ENCODE peak calls at places on chromosomes 12 and 14, in six cellular contexts. M, G, S, W, X and F are unnamed samples.

GRCh38 chr12:31645944-31646343 is 13.5 kb upstream of the ETFBKMT start:
- DNase-seq in M (no peak), G (no peak), S (no peak), W (no peak), X (no peak), F (no peak)

GRCh38 chr12:72390146-72390545 is 118.0 kb downstream of the TRHDE start:
- DNase-seq in M (no peak), G (no peak), S (no peak), W (no peak), X (no peak), F (no peak)

GRCh38 chr14:68526420-68527105 is 266.3 kb downstream of the ZFP36L1 start:
- DNase-seq in M (no peak), G (no peak), S (no peak), W (no peak), X (no peak), F (no peak)

GRCh38 chr12:45388545-45388944 is 172.7 kb downstream of the ANO6 start:
- DNase-seq in M (no peak), G (no peak), S (no peak), W (no peak), X (peak; percentile 34), F (peak; percentile 10)

GRCh38 chr12:26369588-26369987 is 174.2 kb downstream of the SSPN start:
- DNase-seq in M (no peak), G (no peak), S (no peak), W (no peak), X (peak; percentile 37), F (no peak)

GRCh38 chr14:102768223-102769048 is 8.8 kb upstream of the TRAF3 start:
- DNase-seq in M (no peak), G (no peak), S (no peak), W (no peak), X (no peak), F (no peak)

GRCh38 chr14:60166144-60166543 is 946 bp upstream of the DHRS7 start:
- DNase-seq in M (no peak), G (no peak), S (no peak), W (no peak), X (no peak), F (no peak)

GRCh38 chr12:40068416-40068815 is 37.5 kb downstream of the SLC2A13 start:
- DNase-seq in M (no peak), G (no peak), S (no peak), W (no peak), X (no peak), F (no peak)

GRCh38 chr12:26658991-26659390 is 174.0 kb downstream of the ITPR2 start:
- DNase-seq in M (no peak), G (no peak), S (no peak), W (no peak), X (peak; percentile 43), F (no peak)

GRCh38 chr12:1936406-1937320 is 18.2 kb upstream of the CACNA2D4 start:
- DNase-seq in M (no peak), G (no peak), S (no peak), W (no peak), X (peak; percentile 54), F (peak; percentile 97)

GRCh38 chr12:47349770-47350408 is 270.1 kb upstream of the AMIGO2 start:
- DNase-seq in M (no peak), G (no peak), S (no peak), W (no peak), X (no peak), F (no peak)

GRCh38 chr14:95915326-95915725 is 38.7 kb downstream of the TUNAR start:
- DNase-seq in M (no peak), G (no peak), S (no peak), W (no peak), X (no peak), F (no peak)

GRCh38 chr12:104953323-104953722 is 4.8 kb downstream of the SLC41A2 start:
- DNase-seq in M (no peak), G (no peak), S (no peak), W (no peak), X (no peak), F (no peak)

GRCh38 chr14:64860039-64860438 is 19.7 kb downstream of the SPTB start:
- DNase-seq in M (no peak), G (no peak), S (no peak), W (no peak), X (no peak), F (no peak)

GRCh38 chr12:93918262-93918661 is 230.1 kb upstream of the PLXNC1 start:
- DNase-seq in M (no peak), G (no peak), S (no peak), W (no peak), X (peak; percentile 38), F (no peak)

GRCh38 chr12:13197526-13198141 is 1.1 kb downstream of the EMP1 start:
- DNase-seq in M (peak; percentile 77), G (no peak), S (no peak), W (no peak), X (peak; percentile 75), F (no peak)

GRCh38 chr12:20374775-20375174 is 6.4 kb downstream of the PDE3A start:
- DNase-seq in M (no peak), G (no peak), S (no peak), W (no peak), X (no peak), F (no peak)

GRCh38 chr12:4951601-4952000 is 41.9 kb downstream of the KCNA1 start:
- DNase-seq in M (no peak), G (no peak), S (no peak), W (no peak), X (no peak), F (no peak)

GRCh38 chr14:34498684-34499412 is 36.8 kb upstream of the SPTSSA start:
- DNase-seq in M (no peak), G (no peak), S (no peak), W (no peak), X (no peak), F (peak; percentile 36)

GRCh38 chr12:112823582-112824149 is 32.1 kb downstream of the RPH3A start:
- DNase-seq in M (no peak), G (no peak), S (no peak), W (no peak), X (no peak), F (no peak)

GRCh38 chr12:81759215-81759991 is at the start of gene PPFIA2:
- DNase-seq in M (peak; percentile 70), G (no peak), S (no peak), W (no peak), X (peak; percentile 16), F (peak; percentile 34)

GRCh38 chr12:132560421-132560830 is 50.0 kb downstream of the LRCOL1 start:
- DNase-seq in M (no peak), G (peak; percentile 15), S (no peak), W (no peak), X (no peak), F (no peak)

GRCh38 chr12:127294651-127295205 is 972.2 kb upstream of the TMEM132C start:
- DNase-seq in M (no peak), G (no peak), S (no peak), W (no peak), X (no peak), F (no peak)

GRCh38 chr12:88153959-88154358 is 11.9 kb downstream of the TMTC3 start:
- DNase-seq in M (no peak), G (no peak), S (no peak), W (no peak), X (peak; percentile 51), F (no peak)

GRCh38 chr12:22121224-22121623 is 75.2 kb downstream of the CMAS start:
- DNase-seq in M (no peak), G (peak; percentile 35), S (no peak), W (no peak), X (no peak), F (no peak)

GRCh38 chr14:101760138-101761011 is 1.1 kb upstream of the PPP2R5C start:
- DNase-seq in M (peak; percentile 99), G (peak; percentile 97), S (peak; percentile 83), W (peak; percentile 95), X (peak; percentile 98), F (peak; percentile 99)

GRCh38 chr12:108052260-108052659 is 76.8 kb upstream of the WSCD2 start:
- DNase-seq in M (no peak), G (no peak), S (no peak), W (no peak), X (no peak), F (no peak)